ENCODE peak calls at places on chromosomes 16 and 17, in ten cellular contexts. One of them, this sample, is unnamed.

GRCh38 chr17:75571197-75571884 is 16.3 kb upstream of the MYO15B start:
- DNase-seq in Right ventricle myocardium superior: peak; percentile 62
- DNase-seq in posterior vena cava: no peak
- DNase-seq in SK-MEL-5: no peak
- DNase-seq in retina: no peak
- DNase-seq in LoVo: no peak
- DNase-seq in HEK293T: no peak
- DNase-seq in ovary: no peak
- DNase-seq in neuronal stem cell: no peak
- DNase-seq in substantia nigra: no peak
- DNase-seq in this sample: no peak

GRCh38 chr16:85428899-85429775 is 184.0 kb upstream of the GSE1 start:
- DNase-seq in Right ventricle myocardium superior: peak; percentile 33
- DNase-seq in posterior vena cava: peak; percentile 76
- DNase-seq in SK-MEL-5: no peak
- DNase-seq in retina: peak; percentile 2
- DNase-seq in LoVo: no peak
- DNase-seq in HEK293T: no peak
- DNase-seq in ovary: peak; percentile 33
- DNase-seq in neuronal stem cell: no peak
- DNase-seq in substantia nigra: no peak
- DNase-seq in this sample: no peak

GRCh38 chr17:55513885-55514590 is 2.8 kb upstream of the SMIM36 start:
- DNase-seq in Right ventricle myocardium superior: peak; percentile 69
- DNase-seq in posterior vena cava: no peak
- DNase-seq in SK-MEL-5: peak; percentile 87
- DNase-seq in retina: peak; percentile 87
- DNase-seq in LoVo: peak; percentile 72
- DNase-seq in HEK293T: peak; percentile 45
- DNase-seq in ovary: no peak
- DNase-seq in neuronal stem cell: peak; percentile 78
- DNase-seq in substantia nigra: peak; percentile 56
- DNase-seq in this sample: peak; percentile 15

GRCh38 chr17:48600244-48601098 is 4.3 kb downstream of the HOXB6 start:
- DNase-seq in Right ventricle myocardium superior: no peak
- DNase-seq in posterior vena cava: no peak
- DNase-seq in SK-MEL-5: no peak
- DNase-seq in retina: no peak
- DNase-seq in LoVo: no peak
- DNase-seq in HEK293T: no peak
- DNase-seq in ovary: no peak
- DNase-seq in neuronal stem cell: no peak
- DNase-seq in substantia nigra: no peak
- DNase-seq in this sample: no peak

GRCh38 chr16:53922805-53923645 is 219.1 kb downstream of the FTO start:
- DNase-seq in Right ventricle myocardium superior: no peak
- DNase-seq in posterior vena cava: no peak
- DNase-seq in SK-MEL-5: peak; percentile 29
- DNase-seq in retina: no peak
- DNase-seq in LoVo: no peak
- DNase-seq in HEK293T: no peak
- DNase-seq in ovary: no peak
- DNase-seq in neuronal stem cell: no peak
- DNase-seq in substantia nigra: no peak
- DNase-seq in this sample: no peak

GRCh38 chr17:2963332-2964027 is 99.9 kb downstream of the OR1D5 start:
- DNase-seq in Right ventricle myocardium superior: no peak
- DNase-seq in posterior vena cava: peak; percentile 50
- DNase-seq in SK-MEL-5: no peak
- DNase-seq in retina: no peak
- DNase-seq in LoVo: no peak
- DNase-seq in HEK293T: no peak
- DNase-seq in ovary: no peak
- DNase-seq in neuronal stem cell: no peak
- DNase-seq in substantia nigra: no peak
- DNase-seq in this sample: no peak

GRCh38 chr17:59333845-59334244 is 2.4 kb downstream of the YPEL2 start:
- DNase-seq in Right ventricle myocardium superior: no peak
- DNase-seq in posterior vena cava: no peak
- DNase-seq in SK-MEL-5: no peak
- DNase-seq in retina: no peak
- DNase-seq in LoVo: no peak
- DNase-seq in HEK293T: no peak
- DNase-seq in ovary: no peak
- DNase-seq in neuronal stem cell: no peak
- DNase-seq in substantia nigra: no peak
- DNase-seq in this sample: no peak

GRCh38 chr17:41777579-41778188 is 8.8 kb downstream of the JUP start:
- DNase-seq in Right ventricle myocardium superior: peak; percentile 86
- DNase-seq in posterior vena cava: no peak
- DNase-seq in SK-MEL-5: no peak
- DNase-seq in retina: no peak
- DNase-seq in LoVo: no peak
- DNase-seq in HEK293T: peak; percentile 42
- DNase-seq in ovary: peak; percentile 94
- DNase-seq in neuronal stem cell: no peak
- DNase-seq in substantia nigra: no peak
- DNase-seq in this sample: peak; percentile 90

GRCh38 chr16:58333937-58334336 is 39.1 kb upstream of the PRSS54 start:
- DNase-seq in Right ventricle myocardium superior: no peak
- DNase-seq in posterior vena cava: no peak
- DNase-seq in SK-MEL-5: no peak
- DNase-seq in retina: no peak
- DNase-seq in LoVo: no peak
- DNase-seq in HEK293T: no peak
- DNase-seq in ovary: no peak
- DNase-seq in neuronal stem cell: no peak
- DNase-seq in substantia nigra: no peak
- DNase-seq in this sample: no peak

GRCh38 chr16:87703071-87703470 is 62.7 kb downstream of the KLHDC4 start:
- DNase-seq in Right ventricle myocardium superior: no peak
- DNase-seq in posterior vena cava: no peak
- DNase-seq in SK-MEL-5: no peak
- DNase-seq in retina: no peak
- DNase-seq in LoVo: no peak
- DNase-seq in HEK293T: no peak
- DNase-seq in ovary: no peak
- DNase-seq in neuronal stem cell: no peak
- DNase-seq in substantia nigra: no peak
- DNase-seq in this sample: no peak

GRCh38 chr17:76566988-76567431 is 18.6 kb downstream of the ST6GALNAC2 start:
- DNase-seq in Right ventricle myocardium superior: no peak
- DNase-seq in posterior vena cava: no peak
- DNase-seq in SK-MEL-5: no peak
- DNase-seq in retina: no peak
- DNase-seq in LoVo: no peak
- DNase-seq in HEK293T: no peak
- DNase-seq in ovary: no peak
- DNase-seq in neuronal stem cell: no peak
- DNase-seq in substantia nigra: no peak
- DNase-seq in this sample: no peak

GRCh38 chr16:17106243-17106791 is 364.4 kb downstream of the XYLT1 start:
- DNase-seq in Right ventricle myocardium superior: no peak
- DNase-seq in posterior vena cava: no peak
- DNase-seq in SK-MEL-5: no peak
- DNase-seq in retina: peak; percentile 60
- DNase-seq in LoVo: no peak
- DNase-seq in HEK293T: no peak
- DNase-seq in ovary: no peak
- DNase-seq in neuronal stem cell: peak; percentile 18
- DNase-seq in substantia nigra: no peak
- DNase-seq in this sample: no peak

GRCh38 chr17:27471321-27472269 is 15.3 kb downstream of the KSR1 start:
- DNase-seq in Right ventricle myocardium superior: no peak
- DNase-seq in posterior vena cava: peak; percentile 58
- DNase-seq in SK-MEL-5: no peak
- DNase-seq in retina: no peak
- DNase-seq in LoVo: no peak
- DNase-seq in HEK293T: no peak
- DNase-seq in ovary: no peak
- DNase-seq in neuronal stem cell: no peak
- DNase-seq in substantia nigra: no peak
- DNase-seq in this sample: no peak

This sample was measured in H54.